ENCODE peak calls at places on chromosomes 7 and 10, in four cellular contexts. F is pancreas, B is esophagus squamous epithelium, M is ovary. W is an unnamed sample.

GRCh38 chr7:33760146-33760545 is 145.2 kb upstream of the BMPER start:
- DNase-seq in F (no peak), B (no peak), M (no peak), W (no peak)

GRCh38 chr10:77393821-77394501 is 243.6 kb downstream of the KCNMA1 start:
- DNase-seq in F (no peak), B (no peak), M (no peak), W (no peak)

GRCh38 chr10:113957013-113957412 is 86.7 kb upstream of the ADRB1 start:
- DNase-seq in F (no peak), B (no peak), M (no peak), W (no peak)

GRCh38 chr10:122204691-122205489 is 66.2 kb upstream of the BTBD16 start:
- DNase-seq in F (no peak), B (no peak), M (no peak), W (no peak)

GRCh38 chr10:5565205-5565545 is 40.4 kb downstream of the CALML3 start:
- DNase-seq in F (no peak), B (no peak), M (no peak), W (no peak)

GRCh38 chr7:68186072-68186471 is 1189.4 kb downstream of the TYW1 start:
- DNase-seq in F (no peak), B (no peak), M (no peak), W (no peak)

GRCh38 chr10:129653861-129654260 is 186.8 kb downstream of the MGMT start:
- DNase-seq in F (no peak), B (no peak), M (no peak), W (peak)

GRCh38 chr7:96320437-96320836 is 1.5 kb downstream of the SLC25A13 start:
- DNase-seq in F (no peak), B (no peak), M (no peak), W (no peak)

GRCh38 chr7:91749418-91749817 is 131.1 kb downstream of the MTERF1 start:
- DNase-seq in F (no peak), B (no peak), M (no peak), W (no peak)

GRCh38 chr7:140367528-140367927 is 30.8 kb downstream of the SLC37A3 start:
- DNase-seq in F (no peak), B (no peak), M (no peak), W (no peak)

GRCh38 chr7:140369294-140369693 is 29.0 kb downstream of the SLC37A3 start:
- DNase-seq in F (no peak), B (no peak), M (no peak), W (no peak)

GRCh38 chr7:140360697-140361229 is 37.6 kb downstream of the SLC37A3 start:
- DNase-seq in F (no peak), B (no peak), M (no peak), W (no peak)

DNA sequence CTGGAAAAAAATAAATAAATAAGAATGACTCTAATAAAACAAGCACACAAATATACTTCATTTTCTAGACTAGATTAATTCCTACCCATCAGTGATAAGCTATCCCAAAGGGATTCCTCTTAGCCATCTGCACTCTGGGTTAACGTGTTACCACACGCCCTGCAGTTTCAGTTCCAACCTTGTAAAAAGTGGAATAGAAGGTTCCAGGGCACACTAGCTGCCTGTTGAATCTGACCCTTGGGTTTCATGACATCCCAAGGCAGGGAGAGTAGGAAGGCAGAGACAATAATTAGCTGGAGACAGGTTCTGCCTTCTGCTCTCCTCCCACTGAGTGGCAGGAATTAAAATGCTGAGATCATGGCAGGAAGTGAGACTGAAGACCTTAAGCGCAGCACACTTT is 33.5 kb downstream of the SLC37A3 start:
- DNase-seq in F (no peak), B (no peak), M (no peak), W (no peak)
- H3K27ac ChIP-seq in F (no peak), B (no peak), M (no peak), W (no peak)

GRCh38 chr7:80530136-80530535 is 18.3 kb upstream of the GNAT3 start:
- DNase-seq in F (no peak), B (no peak), M (no peak), W (no peak)

GRCh38 chr7:80521809-80522208 is 9.9 kb upstream of the GNAT3 start:
- DNase-seq in F (no peak), B (no peak), M (no peak), W (no peak)

GRCh38 chr7:80528689-80529088 is 16.8 kb upstream of the GNAT3 start:
- DNase-seq in F (no peak), B (no peak), M (no peak), W (no peak)

GRCh38 chr7:80529362-80529761 is 17.5 kb upstream of the GNAT3 start:
- DNase-seq in F (no peak), B (no peak), M (no peak), W (no peak)

DNA sequence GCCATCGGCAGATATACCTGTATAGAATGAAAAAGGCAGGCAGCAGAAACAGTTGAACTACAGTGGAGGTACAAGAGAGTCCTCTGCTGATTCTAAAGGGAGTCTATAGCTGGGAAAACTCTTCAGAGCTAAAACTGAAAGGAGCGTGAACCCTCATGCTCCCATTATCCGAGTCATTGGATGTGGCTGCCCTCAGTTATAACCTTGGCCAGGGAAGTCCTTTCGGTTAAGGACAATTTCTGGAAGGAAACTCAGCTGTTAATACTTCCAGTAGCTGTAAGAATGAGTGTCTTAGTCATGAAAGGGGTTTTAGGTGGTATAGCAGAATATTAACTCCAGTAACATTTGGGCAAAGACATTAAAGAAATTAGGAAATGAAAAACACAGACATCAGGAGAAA is 14.6 kb upstream of the GNAT3 start:
- DNase-seq in F (no peak), B (no peak), M (no peak), W (no peak)
- H3K4me3 ChIP-seq in F (no peak), B (no peak), M (no peak), W (no peak)

GRCh38 chr10:35639651-35640311 is 2.3 kb downstream of the FZD8 start:
- DNase-seq in F (peak), B (no peak), M (peak), W (peak)

GRCh38 chr10:35639021-35639521 is 3.0 kb downstream of the FZD8 start:
- DNase-seq in F (no peak), B (no peak), M (no peak), W (no peak)

GRCh38 chr10:35640951-35641429 is 1.1 kb downstream of the FZD8 start:
- DNase-seq in F (peak), B (no peak), M (peak), W (peak)

GRCh38 chr10:35641430-35642015 is 573 bp downstream of the FZD8 start:
- DNase-seq in F (no peak), B (no peak), M (no peak), W (no peak)

GRCh38 chr10:35640474-35640873 is 1.6 kb downstream of the FZD8 start:
- DNase-seq in F (peak), B (no peak), M (peak), W (peak)
- H3K27ac ChIP-seq in F (no peak), B (no peak), M (no peak), W (no peak)

DNA sequence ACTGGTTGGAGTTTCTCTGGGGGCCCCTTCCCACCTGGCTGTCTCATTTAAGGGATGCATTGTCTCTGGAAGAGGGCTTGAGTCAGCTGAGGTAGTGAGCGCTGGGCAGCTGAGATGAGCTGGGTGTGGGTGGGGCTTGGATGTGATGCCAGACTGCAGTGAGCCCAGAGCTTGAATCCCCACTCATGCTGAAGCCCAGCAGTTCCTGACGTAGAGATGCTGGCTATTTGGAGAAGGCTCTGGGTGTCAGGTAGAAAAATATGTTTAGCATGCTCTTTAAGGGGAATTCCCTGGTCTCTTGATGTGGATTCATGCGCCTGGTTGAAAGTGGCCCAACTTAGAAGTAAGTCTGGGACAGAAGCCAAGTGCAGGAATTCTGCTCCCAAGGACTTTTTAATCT is 241.5 kb upstream of the IGFBP3 start:
- DNase-seq in F (no peak), B (no peak), M (no peak), W (no peak)
- H3K4me3 ChIP-seq in F (no peak), B (no peak), M (no peak), W (no peak)

DNA sequence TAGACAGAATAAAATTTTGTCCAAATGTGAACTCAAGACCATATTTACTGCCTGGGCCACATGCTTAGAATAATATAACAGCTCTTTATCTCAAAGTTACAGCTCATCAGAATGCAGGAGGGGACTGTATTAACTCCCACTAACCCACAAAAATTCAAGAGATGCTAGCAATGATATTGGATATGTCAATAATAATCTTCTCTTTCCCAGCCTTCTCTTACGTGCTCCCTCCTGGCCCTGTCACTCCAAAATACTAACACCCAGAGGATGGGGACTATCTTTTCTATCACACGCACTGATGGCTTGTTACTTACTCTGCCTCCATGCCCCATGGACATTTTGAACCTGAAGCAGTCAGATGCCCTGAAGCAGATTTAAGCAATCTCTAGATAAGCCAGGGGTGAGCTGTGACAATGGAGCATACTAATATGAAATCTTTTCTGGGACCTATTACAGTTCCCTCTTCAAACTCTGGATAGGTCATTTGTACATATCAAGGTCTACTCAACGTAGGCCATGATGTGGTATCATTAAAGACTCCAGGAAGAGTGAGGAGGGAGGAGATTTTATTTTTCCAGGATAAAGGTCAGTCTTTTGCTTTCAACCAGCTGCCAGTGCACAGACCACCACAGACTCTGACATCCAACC is 803.0 kb downstream of the GRM8 start:
- DNase-seq in F (no peak), B (no peak), M (no peak), W (no peak)
- H3K27ac ChIP-seq in F (no peak), B (no peak), M (no peak), W (no peak)